ENCODE peak calls at places on chromosomes 6 and 20, in seven cellular contexts. R is PC-3, M is lower lobe of right lung, C is lung, Y is A549, H is upper lobe of right lung, V is IMR-90. U is an unnamed sample.

GRCh38 chr6:53199156-53199555 is 50.5 kb upstream of the GCM1 start:
- ATAC-seq in H (peak; percentile 72), M (peak; percentile 51), V (no peak), R (no peak), Y (no peak), C (no peak), U (no peak)

GRCh38 chr6:8219352-8219943 is 117.1 kb upstream of the EEF1E1 start:
- ATAC-seq in C (peak; percentile 27), M (peak; percentile 64), V (peak; percentile 79), H (peak; percentile 84), R (peak; percentile 78), Y (peak; percentile 75), U (no peak)

GRCh38 chr6:24394061-24394460 is 8.7 kb upstream of the MRS2 start:
- ATAC-seq in H (no peak), C (no peak), R (no peak), M (no peak), Y (no peak), V (no peak), U (no peak)

GRCh38 chr20:8126979-8127378 is 5.1 kb upstream of the PLCB1 start:
- ATAC-seq in M (no peak), V (no peak), Y (no peak), H (no peak), C (no peak), R (no peak), U (no peak)

GRCh38 chr20:36320261-36320897 is 14.2 kb downstream of the DLGAP4 start:
- ATAC-seq in M (no peak), C (no peak), Y (no peak), R (no peak), H (no peak), V (no peak), U (no peak)

GRCh38 chr6:3789018-3789895 is 37.7 kb upstream of the PXDC1 start:
- ATAC-seq in Y (peak; percentile 63), H (no peak), R (peak; percentile 48), V (peak; percentile 80), M (no peak), C (no peak), U (peak; percentile 47)

GRCh38 chr20:24985802-24986201 is 6.7 kb downstream of the APMAP start:
- ATAC-seq in H (peak; percentile 12), V (no peak), Y (no peak), M (peak; percentile 32), R (no peak), C (no peak), U (no peak)

GRCh38 chr6:149357726-149358538 is 40.4 kb downstream of the TAB2 start:
- ATAC-seq in R (no peak), H (no peak), Y (no peak), M (no peak), C (no peak), V (no peak), U (no peak)

GRCh38 chr6:147560670-147561069 is 52.2 kb downstream of the SAMD5 start:
- ATAC-seq in V (no peak), Y (no peak), C (no peak), M (no peak), H (no peak), R (no peak), U (no peak)

GRCh38 chr6:32627831-32628230 is 9.4 kb upstream of the HLA-DQA1 start:
- ATAC-seq in H (peak; percentile 90), V (peak; percentile 83), R (no peak), Y (no peak), C (no peak), M (peak; percentile 86), U (no peak)

GRCh38 chr20:31474097-31474436 is 860 bp downstream of the DEFB124 start:
- ATAC-seq in R (no peak), H (peak; percentile 29), Y (no peak), V (no peak), C (no peak), M (no peak), U (no peak)

GRCh38 chr6:38897507-38897906 is 151.1 kb upstream of the GLP1R start:
- ATAC-seq in V (no peak), C (no peak), M (no peak), R (no peak), H (no peak), Y (no peak), U (no peak)

GRCh38 chr6:134666174-134666573 is 283.7 kb downstream of the ALDH8A1 start:
- ATAC-seq in H (peak; percentile 52), V (no peak), R (no peak), C (no peak), Y (no peak), M (no peak), U (no peak)

GRCh38 chr6:129117355-129117754 is 234.4 kb downstream of the LAMA2 start:
- ATAC-seq in M (no peak), H (no peak), C (no peak), Y (no peak), R (no peak), V (no peak), U (no peak)

GRCh38 chr6:21609881-21610329 is 16.4 kb downstream of the SOX4 start:
- ATAC-seq in R (no peak), M (no peak), V (no peak), C (no peak), Y (no peak), H (no peak), U (no peak)

GRCh38 chr6:31720196-31720770 is 1.3 kb downstream of the LY6G6C start:
- ATAC-seq in M (no peak), C (no peak), H (no peak), R (no peak), V (no peak), Y (no peak), U (no peak)

GRCh38 chr6:24489881-24490280 is 503 bp upstream of the GPLD1 start:
- ATAC-seq in R (no peak), V (no peak), C (peak; percentile 30), H (peak; percentile 76), M (peak; percentile 77), Y (no peak), U (no peak)

GRCh38 chr20:3390759-3391500 is 16.5 kb downstream of the DNAAF9 start:
- ATAC-seq in R (no peak), V (no peak), M (no peak), Y (no peak), C (no peak), H (no peak), U (no peak)

GRCh38 chr6:148701393-148701774 is 45.4 kb upstream of the UST start:
- ATAC-seq in Y (no peak), R (peak; percentile 18), H (no peak), M (no peak), C (no peak), V (no peak), U (no peak)

GRCh38 chr6:46013639-46014038 is 2.0 kb downstream of the CLIC5 start:
- ATAC-seq in H (no peak), C (no peak), M (no peak), V (no peak), R (no peak), Y (no peak), U (no peak)

GRCh38 chr6:36099872-36100483 is 30.3 kb upstream of the MAPK13 start:
- ATAC-seq in R (no peak), H (no peak), C (no peak), M (peak; percentile 39), V (no peak), Y (no peak), U (no peak)

GRCh38 chr20:50916257-50916656 is 15.0 kb downstream of the ADNP start:
- ATAC-seq in V (peak; percentile 15), R (peak; percentile 27), Y (peak; percentile 61), M (no peak), H (peak; percentile 59), C (no peak), U (peak; percentile 55)
- H3K27ac ChIP-seq in V (no peak overlapping the region), R (no peak overlapping the region), Y (no peak overlapping the region), M (no peak overlapping the region), H (no peak overlapping the region), C (peak overlapping the region; percentile 61), U (peak overlapping the region; percentile 42)

GRCh38 chr6:142693446-142693845 is 251.5 kb downstream of the HIVEP2 start:
- ATAC-seq in V (peak; percentile 43), C (no peak), M (no peak), Y (no peak), R (no peak), H (no peak), U (no peak)
- TF ChIP-seq CTCF in V (no peak), C (no peak), M (no peak), Y (no peak), R (no peak), H (no peak), U (no peak)

GRCh38 chr20:50379991-50380696 is 130.0 kb upstream of the PTPN1 start:
- ATAC-seq in Y (peak; percentile 44), R (no peak), C (no peak), M (no peak), V (no peak), H (no peak), U (no peak)
- H3K27ac ChIP-seq in Y (peak overlapping the region; percentile 78), R (no peak overlapping the region), C (peak overlapping the region; percentile 92), M (peak overlapping the region; percentile 83), V (no peak overlapping the region), H (peak overlapping the region; percentile 65), U (peak overlapping the region; percentile 35)

GRCh38 chr6:169328112-169328801 is 74.6 kb upstream of the THBS2 start:
- ATAC-seq in V (peak; percentile 95), H (no peak), R (no peak), C (no peak), M (no peak), Y (no peak), U (peak; percentile 64)

GRCh38 chr6:169324661-169325459 is 71.2 kb upstream of the THBS2 start:
- ATAC-seq in Y (no peak), M (no peak), R (no peak), C (no peak), V (no peak), H (peak; percentile 20), U (no peak)

GRCh38 chr6:169323221-169323620 is 69.6 kb upstream of the THBS2 start:
- ATAC-seq in H (no peak), V (no peak), Y (no peak), C (no peak), M (no peak), R (no peak), U (no peak)

GRCh38 chr6:169324086-169324485 is 70.4 kb upstream of the THBS2 start:
- ATAC-seq in M (no peak), H (no peak), C (no peak), Y (no peak), R (no peak), V (no peak), U (no peak)

DNA sequence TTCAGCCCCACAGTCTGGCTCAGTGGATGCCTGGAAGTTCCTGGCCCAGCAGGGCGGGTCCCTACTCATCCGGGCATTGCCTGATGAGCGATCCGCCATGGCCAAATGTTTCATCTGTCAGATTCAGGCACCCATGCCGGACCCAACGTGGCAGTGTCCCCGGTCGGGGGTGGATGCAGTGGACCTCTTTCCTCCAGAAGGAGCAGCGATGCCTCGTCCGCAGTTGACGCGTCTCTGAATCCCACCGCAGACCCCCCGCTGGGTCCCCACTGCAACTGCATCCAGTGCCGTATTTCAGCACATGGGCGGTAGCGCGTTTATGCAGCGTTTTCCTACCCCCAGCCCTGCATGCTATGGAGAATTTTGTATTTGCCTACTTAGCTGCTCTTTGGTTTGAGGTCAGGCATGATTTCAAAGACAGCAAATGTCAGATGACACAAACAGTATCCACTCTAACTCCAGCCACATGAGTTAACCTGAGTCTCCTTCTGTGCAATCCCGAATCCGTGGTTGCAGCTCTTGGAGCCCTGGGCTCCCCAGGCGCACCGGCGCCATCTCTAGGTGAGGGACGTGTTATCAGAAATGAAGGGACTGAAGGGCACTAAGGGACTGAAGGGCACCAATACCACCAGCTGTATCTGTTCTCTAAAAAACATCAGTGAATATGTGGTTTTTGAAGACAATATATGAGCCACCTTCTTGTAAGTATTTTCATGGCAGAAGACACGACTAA is 72.6 kb upstream of the THBS2 start:
- ATAC-seq in V (peak; percentile 43), R (no peak), H (peak; percentile 18), M (no peak), Y (peak; percentile 78), C (no peak), U (no peak)
- TF ChIP-seq CTCF in V (peak; percentile 51), R (peak; percentile 43), H (no peak), M (no peak), Y (peak; percentile 32), C (no peak), U (peak; percentile 7)